ENCODE peak calls at places on chromosomes 7 and 10, in nine cellular contexts. V is endodermal cell, I is lower lobe of right lung, P is fibroblast of pulmonary artery, A is H9, W is body of pancreas, T is WTC11, C is OCI-LY7, F is AG04450. K is an unnamed sample.

GRCh38 chr7:1229956-1230355 is 2.7 kb upstream of the UNCX start:
- DNase-seq in C (no peak), A (peak), I (no peak), F (no peak), T (peak), V (peak), W (no peak), P (no peak), K (no peak)

GRCh38 chr7:74454059-74454947 is 597 bp downstream of the GTF2IRD1 start:
- DNase-seq in F (no peak), V (peak), W (peak), T (peak), A (no peak), C (no peak), P (no peak), I (no peak), K (no peak)

GRCh38 chr10:29026065-29026797 is 262.6 kb upstream of the LYZL1 start:
- DNase-seq in W (no peak), F (no peak), T (peak), A (peak), V (peak), C (no peak), P (no peak), I (no peak), K (no peak)

GRCh38 chr7:12570148-12570528 is 382 bp upstream of the SCIN start:
- DNase-seq in W (peak), C (no peak), I (peak), V (no peak), F (no peak), A (no peak), T (no peak), P (peak), K (peak)

GRCh38 chr7:94395141-94396041 is 696 bp downstream of the COL1A2 start:
- DNase-seq in A (peak), T (peak), P (peak), I (no peak), V (peak), W (peak), C (peak), F (peak), K (no peak)

GRCh38 chr7:416761-417624 is 102.7 kb downstream of the PDGFA start:
- DNase-seq in F (no peak), V (peak), T (no peak), I (peak), W (peak), P (no peak), A (no peak), C (no peak), K (no peak)

GRCh38 chr7:4629287-4629905 is 52.7 kb upstream of the FOXK1 start:
- DNase-seq in A (no peak), F (no peak), T (no peak), P (no peak), V (no peak), I (no peak), W (no peak), C (no peak), K (no peak)

GRCh38 chr7:79453558-79454324 is at the start of gene MAGI2:
- DNase-seq in I (peak), T (peak), A (peak), F (peak), W (peak), C (no peak), P (peak), V (peak), K (peak)

GRCh38 chr10:22984066-22984465 is 56.2 kb downstream of the ARMC3 start:
- DNase-seq in W (no peak), P (peak), C (no peak), F (no peak), I (no peak), V (no peak), A (no peak), T (no peak), K (no peak)

GRCh38 chr10:121678631-121679174 is 80.5 kb upstream of the FGFR2 start:
- DNase-seq in F (no peak), P (no peak), V (no peak), C (no peak), T (no peak), W (no peak), A (no peak), I (no peak), K (no peak)

GRCh38 chr10:72335394-72336258 is 19.1 kb downstream of the DNAJB12 start:
- DNase-seq in P (peak), V (peak), I (peak), T (no peak), A (no peak), W (peak), C (peak), F (no peak), K (peak)

GRCh38 chr10:97628228-97628627 is 5.1 kb downstream of the MORN4 start:
- DNase-seq in I (no peak), F (no peak), P (no peak), T (no peak), C (no peak), W (no peak), A (no peak), V (no peak), K (no peak)

GRCh38 chr10:72031706-72032105 is 56.6 kb downstream of the SPOCK2 start:
- DNase-seq in P (no peak), V (no peak), W (no peak), T (no peak), I (no peak), A (no peak), C (no peak), F (no peak), K (no peak)

GRCh38 chr7:86863452-86863851 is 196.0 kb downstream of the ELAPOR2 start:
- DNase-seq in I (no peak), W (no peak), A (no peak), T (no peak), F (no peak), P (no peak), V (no peak), C (no peak), K (no peak)

GRCh38 chr10:97388152-97388551 is 13.0 kb downstream of the RRP12 start:
- DNase-seq in T (no peak), P (no peak), F (no peak), V (no peak), W (no peak), C (no peak), I (no peak), A (no peak), K (no peak)

GRCh38 chr10:131729361-131729760 is 171.4 kb upstream of the PPP2R2D start:
- DNase-seq in F (no peak), P (no peak), I (no peak), W (no peak), V (peak), T (no peak), C (no peak), A (peak), K (peak)

GRCh38 chr10:50369931-50370330 is 118.6 kb upstream of the ASAH2 start:
- DNase-seq in A (no peak), W (no peak), I (no peak), F (no peak), P (no peak), V (no peak), T (no peak), C (no peak), K (no peak)

GRCh38 chr10:116122664-116123063 is 150.3 kb downstream of the GFRA1 start:
- DNase-seq in V (no peak), T (no peak), A (no peak), P (no peak), I (no peak), W (no peak), C (no peak), F (no peak), K (no peak)

GRCh38 chr10:114634607-114634974 is 23.5 kb downstream of the ABLIM1 start:
- DNase-seq in C (no peak), V (no peak), T (no peak), W (peak), I (peak), A (no peak), F (peak), P (peak), K (no peak)

GRCh38 chr10:128268015-128268722 is 141.9 kb upstream of the MKI67 start:
- DNase-seq in P (peak), T (peak), A (peak), F (no peak), C (peak), I (no peak), W (no peak), V (peak), K (no peak)

GRCh38 chr7:137943132-137943551 is 58.7 kb downstream of the CREB3L2 start:
- DNase-seq in T (peak), C (no peak), P (peak), A (no peak), F (peak), V (peak), W (no peak), I (no peak), K (no peak)

GRCh38 chr10:99743841-99744240 is 11.8 kb downstream of the CUTC start:
- DNase-seq in W (no peak), I (no peak), A (no peak), F (no peak), V (no peak), P (no peak), C (no peak), T (no peak), K (no peak)

GRCh38 chr10:50740351-50740688 is 584 bp downstream of the ASAH2B start:
- DNase-seq in W (peak), C (no peak), A (no peak), F (no peak), I (no peak), V (no peak), P (peak), T (no peak), K (no peak)

DNA sequence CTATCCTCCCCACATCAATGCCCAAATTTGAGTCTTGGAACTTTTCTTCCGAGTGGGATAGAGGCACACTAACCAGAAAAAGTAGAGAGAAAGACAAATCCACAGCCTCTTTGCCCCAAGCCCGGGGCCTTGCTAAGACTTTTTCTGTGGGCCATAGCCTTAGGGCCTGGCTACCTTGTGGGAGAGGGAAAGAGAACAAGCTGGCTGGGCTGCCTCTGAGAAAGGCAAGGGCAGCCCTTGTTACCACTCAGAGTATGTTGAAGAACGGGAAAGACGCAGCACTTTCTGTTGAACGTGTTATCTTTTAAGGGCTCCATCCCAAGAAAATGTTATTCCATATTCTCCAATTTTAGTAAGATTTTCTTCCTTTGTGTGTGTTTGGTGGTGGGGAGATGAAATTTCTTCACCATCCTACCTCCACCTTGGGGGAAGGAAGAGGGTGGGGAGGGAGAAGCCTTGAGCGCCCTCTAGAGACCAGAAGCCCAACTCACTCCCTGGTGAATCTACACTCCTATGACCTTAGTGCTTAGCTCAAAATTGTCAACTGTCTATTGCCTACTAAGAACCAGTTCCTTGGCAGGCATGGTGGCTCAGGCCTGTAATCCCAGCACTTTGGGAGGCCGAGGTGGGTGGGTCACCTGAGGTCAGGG is 3.9 kb upstream of the NRF1 start:
- DNase-seq in I (no peak), F (no peak), A (peak), W (peak), P (peak), V (peak), C (peak), T (peak), K (no peak)
- TF ChIP-seq CTCF in I (peak), F (peak), A (peak), W (peak), P (peak), V (peak), C (peak), T (peak), K (peak)

GRCh38 chr10:5888843-5889623 is 660 bp downstream of the ANKRD16 start:
- DNase-seq in A (peak), T (peak), W (peak), P (peak), F (no peak), C (peak), I (peak), V (peak), K (peak)
- TF ChIP-seq CTCF in A (no peak), T (no peak), W (no peak), P (no peak), F (peak), C (peak), I (no peak), V (peak), K (no peak)

GRCh38 chr10:2436933-2437332 is 630.4 kb upstream of the PFKP start:
- DNase-seq in A (no peak), T (no peak), C (no peak), I (no peak), P (no peak), W (no peak), V (no peak), F (no peak), K (no peak)

GRCh38 chr10:2439983-2440382 is 627.4 kb upstream of the PFKP start:
- DNase-seq in W (no peak), A (no peak), T (no peak), C (no peak), V (no peak), F (no peak), I (no peak), P (no peak), K (no peak)
- TF ChIP-seq CTCF in W (no peak), A (no peak), T (no peak), C (no peak), V (no peak), F (no peak), I (no peak), P (no peak), K (no peak)

GRCh38 chr10:30751678-30752331 is 122.3 kb upstream of the LYZL2 start:
- DNase-seq in I (peak), W (no peak), T (peak), P (peak), F (peak), A (peak), V (peak), C (peak), K (no peak)
- TF ChIP-seq CTCF in I (peak), W (peak), T (peak), P (peak), F (peak), A (peak), V (peak), C (peak), K (peak)

DNA sequence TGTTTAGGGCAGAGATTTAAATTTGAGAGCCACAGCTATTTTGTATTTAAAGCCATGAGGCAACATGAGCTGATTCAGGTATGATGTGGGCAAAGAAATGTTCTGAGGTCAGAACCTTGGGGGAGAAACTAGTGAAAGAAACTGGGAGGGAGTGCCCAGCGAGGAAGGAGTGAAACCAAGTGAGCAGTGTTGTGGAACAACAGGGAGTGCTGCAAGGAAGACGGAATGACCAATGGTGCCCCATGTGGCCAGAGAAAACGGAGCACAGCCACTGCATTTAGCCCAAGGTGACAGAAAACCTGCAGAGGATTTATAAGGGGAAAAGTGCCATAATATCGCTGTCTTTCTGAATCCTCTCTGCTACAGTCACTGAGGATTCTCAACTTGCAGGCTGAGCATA is 777.2 kb downstream of the CCSER2 start:
- DNase-seq in P (no peak), C (no peak), T (peak), I (no peak), F (no peak), V (peak), A (peak), W (peak), K (no peak)
- TF ChIP-seq CTCF in P (no peak), C (peak), T (no peak), I (no peak), F (no peak), V (peak), A (peak), W (peak), K (no peak)

GRCh38 chr10:78165617-78166016 is 132.0 kb downstream of the RPS24 start:
- DNase-seq in I (no peak), A (peak), T (peak), P (no peak), V (peak), F (no peak), W (no peak), C (no peak), K (no peak)
- TF ChIP-seq CTCF in I (no peak), A (peak), T (no peak), P (no peak), V (peak), F (no peak), W (no peak), C (no peak), K (no peak)

K was measured in Peyer's patch.